ENCODE peak calls at places on chromosomes 13 and 19, in ten cellular contexts. Q, I, W, E, C, Z, G, S, R and T are unnamed samples.

GRCh38 chr19:17243854-17244617 is 1.7 kb downstream of the NR2F6 start:
- DNase-seq in S (peak), G (no peak), W (no peak), R (peak), E (no peak), Q (peak), I (no peak), C (peak), Z (peak), T (peak)

GRCh38 chr13:27159806-27160563 is 11.6 kb downstream of the USP12 start:
- DNase-seq in W (no peak), E (no peak), I (no peak), Z (no peak), Q (no peak), S (no peak), G (no peak), C (no peak), R (no peak), T (no peak)

GRCh38 chr13:39887424-39887823 is 232.0 kb downstream of the COG6 start:
- DNase-seq in W (no peak), Q (no peak), R (no peak), G (no peak), I (no peak), Z (no peak), S (no peak), C (no peak), E (no peak), T (no peak)

GRCh38 chr13:58619396-58620113 is 988.0 kb downstream of the PCDH17 start:
- DNase-seq in G (no peak), S (no peak), R (no peak), Q (no peak), E (no peak), C (no peak), Z (no peak), W (no peak), I (no peak), T (no peak)

GRCh38 chr19:18483119-18483518 is 38.8 kb downstream of the ELL start:
- DNase-seq in R (no peak), E (no peak), S (no peak), Z (no peak), W (no peak), C (no peak), G (no peak), I (no peak), Q (no peak), T (no peak)

GRCh38 chr19:50383307-50383851 is 768 bp upstream of the POLD1 start:
- DNase-seq in Q (no peak), S (no peak), I (no peak), R (no peak), C (peak), Z (peak), W (no peak), E (no peak), G (no peak), T (no peak)

GRCh38 chr13:106472621-106473020 is 62.8 kb downstream of the EFNB2 start:
- DNase-seq in I (no peak), S (no peak), R (no peak), G (no peak), W (peak), Z (no peak), Q (no peak), E (no peak), C (no peak), T (no peak)

GRCh38 chr19:7257148-7258041 is 36.8 kb downstream of the INSR start:
- DNase-seq in C (no peak), G (no peak), Q (no peak), Z (no peak), R (peak), E (no peak), I (no peak), S (peak), W (peak), T (peak)

GRCh38 chr19:10191347-10191746 is 3.4 kb downstream of the DNMT1 start:
- DNase-seq in Q (no peak), G (no peak), Z (peak), E (no peak), R (peak), W (no peak), C (no peak), I (peak), S (no peak), T (no peak)

GRCh38 chr19:34556500-34556899 is 74.9 kb downstream of the WTIP start:
- DNase-seq in R (peak), E (no peak), Q (no peak), C (peak), I (no peak), G (no peak), W (no peak), Z (no peak), S (peak), T (peak)

GRCh38 chr13:36325912-36326311 is 20.3 kb downstream of the SPART start:
- DNase-seq in R (no peak), I (no peak), C (no peak), S (no peak), E (no peak), W (no peak), Q (no peak), G (no peak), Z (no peak), T (no peak)

GRCh38 chr13:98549728-98550317 is 27.1 kb downstream of the STK24 start:
- DNase-seq in C (no peak), R (no peak), G (no peak), Q (no peak), W (peak), E (no peak), Z (no peak), S (no peak), I (no peak), T (no peak)

GRCh38 chr13:80599765-80600164 is 258.8 kb upstream of the SPRY2 start:
- DNase-seq in S (no peak), R (no peak), E (no peak), W (no peak), Z (no peak), Q (no peak), C (no peak), I (no peak), G (no peak), T (no peak)

GRCh38 chr13:48411281-48412099 is 1.4 kb downstream of the LPAR6 start:
- DNase-seq in Q (no peak), C (peak), S (no peak), G (no peak), R (no peak), E (no peak), I (no peak), Z (no peak), W (peak), T (no peak)

GRCh38 chr13:72112216-72112615 is 245.2 kb upstream of the DACH1 start:
- DNase-seq in S (no peak), R (no peak), C (no peak), Z (no peak), E (no peak), I (no peak), G (no peak), W (peak), Q (no peak), T (no peak)

GRCh38 chr19:41928221-41928683 is at the start of gene ERFL:
- DNase-seq in E (no peak), W (no peak), S (no peak), Q (no peak), C (no peak), G (no peak), R (no peak), Z (no peak), I (no peak), T (no peak)

GRCh38 chr19:1580957-1581356 is 11.7 kb downstream of the MBD3 start:
- DNase-seq in C (no peak), I (no peak), S (no peak), R (no peak), Q (no peak), Z (no peak), W (no peak), G (no peak), E (no peak), T (no peak)

GRCh38 chr19:16541526-16542044 is 652 bp downstream of the CHERP start:
- DNase-seq in R (no peak), E (no peak), Z (peak), W (peak), S (no peak), C (no peak), I (no peak), G (no peak), Q (no peak), T (no peak)

GRCh38 chr13:99796175-99796819 is 175.3 kb downstream of the ZIC5 start:
- DNase-seq in Q (no peak), Z (peak), E (no peak), R (peak), I (peak), C (peak), S (no peak), W (peak), G (no peak), T (peak)

GRCh38 chr13:96075953-96076543 is 13.9 kb upstream of the HS6ST3 start:
- DNase-seq in I (no peak), Z (peak), G (no peak), R (no peak), S (no peak), Q (no peak), W (peak), C (no peak), E (no peak), T (peak)

GRCh38 chr19:9250630-9251029 is at the start of gene OR7E24:
- DNase-seq in E (no peak), C (no peak), W (no peak), R (no peak), I (no peak), Z (no peak), G (no peak), S (no peak), Q (no peak), T (no peak)